ENCODE peak calls at places on chromosome 16, in four cellular contexts. L is sigmoid colon; P is GM23248; O is CD4-positive, CD25-positive, alpha-beta regulatory T cell. I is an unnamed sample.

GRCh38 chr16:1494129-1494640 is 1.0 kb downstream of the TELO2 start:
- DNase-seq in L (peak; percentile 81), P (peak; percentile 92), O (peak; percentile 13), I (no peak)

GRCh38 chr16:68776821-68777485 is 39.9 kb downstream of the CDH1 start:
- DNase-seq in L (no peak), O (peak; percentile 62), P (no peak), I (no peak)

GRCh38 chr16:13153696-13154095 is 252.3 kb downstream of the SHISA9 start:
- DNase-seq in O (no peak), L (no peak), P (no peak), I (no peak)

GRCh38 chr16:53692146-53692545 is 11.5 kb downstream of the RPGRIP1L start:
- DNase-seq in L (no peak), O (no peak), P (no peak), I (no peak)

GRCh38 chr16:25106567-25107465 is 4.7 kb upstream of the LCMT1 start:
- DNase-seq in P (peak; percentile 95), O (peak; percentile 82), L (peak; percentile 98), I (peak; percentile 65)

GRCh38 chr16:23557779-23558330 is 328 bp downstream of the UBFD1 start:
- DNase-seq in O (peak; percentile 20), L (peak; percentile 67), P (peak; percentile 68), I (no peak)

GRCh38 chr16:71467810-71468209 is 5.8 kb upstream of the ZNF23 start:
- DNase-seq in P (peak; percentile 69), L (no peak), O (peak; percentile 26), I (peak; percentile 30)

GRCh38 chr16:76926595-76926994 is 264.4 kb upstream of the MON1B start:
- DNase-seq in L (no peak), O (no peak), P (no peak), I (no peak)

GRCh38 chr16:83475108-83475507 is 332.7 kb upstream of the HSBP1 start:
- DNase-seq in L (no peak), O (no peak), P (no peak), I (no peak)

GRCh38 chr16:1610071-1610840 is 1.6 kb downstream of the IFT140 start:
- DNase-seq in P (peak; percentile 96), O (peak; percentile 92), L (peak; percentile 94), I (peak; percentile 89)

GRCh38 chr16:69057400-69058378 is 47.8 kb upstream of the HAS3 start:
- DNase-seq in P (peak; percentile 94), L (peak; percentile 62), O (no peak), I (no peak)

GRCh38 chr16:84514874-84515835 is 10.7 kb upstream of the MEAK7 start:
- DNase-seq in L (no peak), P (no peak), O (peak; percentile 96), I (peak; percentile 86)

GRCh38 chr16:59593256-59593655 is 859.1 kb upstream of the GOT2 start:
- DNase-seq in O (no peak), L (no peak), P (peak; percentile 63), I (no peak)

GRCh38 chr16:69166946-69167930 is 19.7 kb upstream of the SNTB2 start:
- DNase-seq in O (no peak), L (peak; percentile 13), P (peak; percentile 59), I (no peak)

GRCh38 chr16:88760424-88761142 is 24.4 kb downstream of the PIEZO1 start:
- DNase-seq in O (no peak), P (no peak), L (no peak), I (no peak)

GRCh38 chr16:14496047-14496770 is 133.9 kb downstream of the PARN start:
- DNase-seq in P (no peak), L (no peak), O (no peak), I (no peak)

GRCh38 chr16:63922563-63922962 is 1199.3 kb downstream of the CDH11 start:
- DNase-seq in P (peak; percentile 24), O (no peak), L (no peak), I (no peak)

GRCh38 chr16:80174416-80174815 is 366.4 kb upstream of the DYNLRB2 start:
- DNase-seq in P (peak; percentile 89), O (no peak), L (no peak), I (no peak)

GRCh38 chr16:67801889-67802288 is 4.5 kb downstream of the RANBP10 start:
- DNase-seq in P (no peak), L (no peak), O (peak; percentile 71), I (peak; percentile 11)

GRCh38 chr16:86483-86952 is 8.5 kb downstream of the MPG start:
- DNase-seq in L (no peak), P (no peak), O (no peak), I (no peak)

GRCh38 chr16:66968847-66969246 is 7.8 kb downstream of the CES3 start:
- DNase-seq in O (no peak), P (no peak), L (no peak), I (no peak)

GRCh38 chr16:49422896-49423295 is 49.3 kb downstream of the C16orf78 start:
- DNase-seq in L (no peak), P (no peak), O (no peak), I (no peak)

GRCh38 chr16:17034477-17035252 is 436.1 kb downstream of the XYLT1 start:
- DNase-seq in P (no peak), L (no peak), O (no peak), I (no peak)

GRCh38 chr16:17027488-17028129 is 443.2 kb downstream of the XYLT1 start:
- DNase-seq in L (no peak), P (no peak), O (no peak), I (no peak)

GRCh38 chr16:17032332-17032731 is 438.4 kb downstream of the XYLT1 start:
- DNase-seq in L (no peak), O (no peak), P (no peak), I (no peak)

GRCh38 chr16:17029602-17030350 is 441.0 kb downstream of the XYLT1 start:
- DNase-seq in L (no peak), P (no peak), O (no peak), I (no peak)

DNA sequence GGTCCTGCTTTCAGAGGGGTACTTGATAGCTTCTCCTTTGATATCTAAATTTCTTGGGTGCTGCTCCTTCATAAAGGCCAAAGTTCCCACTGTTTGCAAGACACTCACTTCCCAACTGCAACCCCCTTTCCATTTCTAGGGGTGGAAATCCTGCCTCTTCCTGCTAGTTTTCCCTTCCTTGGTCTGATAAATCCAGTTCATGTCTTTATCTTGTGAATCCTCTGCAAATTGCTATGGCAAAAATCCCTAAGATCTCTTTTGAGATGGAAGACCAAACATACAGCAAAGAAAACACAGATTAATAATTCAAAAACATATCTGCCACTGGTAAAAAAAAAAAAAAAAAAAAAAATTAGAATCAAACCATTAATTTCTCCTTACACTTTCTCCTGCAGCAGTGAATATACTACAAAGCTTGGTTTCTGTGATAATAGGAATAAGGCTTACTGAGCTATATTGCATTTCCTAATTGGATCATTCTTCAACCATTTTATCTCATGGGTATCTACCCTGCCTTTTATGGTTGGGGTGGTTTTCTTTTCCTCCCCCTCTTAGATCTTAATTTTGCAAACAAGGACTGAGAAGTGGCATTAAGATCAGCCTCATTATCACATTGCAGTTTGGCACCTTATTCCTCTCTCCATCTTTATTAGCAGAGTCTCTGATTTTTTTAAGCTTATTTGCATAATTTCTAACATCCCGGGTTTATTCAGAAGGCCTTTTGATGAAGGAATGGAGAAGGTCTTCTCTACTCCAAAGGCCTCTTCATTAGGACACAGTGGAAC is 439.1 kb downstream of the XYLT1 start:
- DNase-seq in O (no peak), L (no peak), P (no peak), I (no peak)
- H3K9me3 ChIP-seq in O (no peaks in the 10 kb centered on the region), L (no peaks in the 10 kb centered on the region), P (no peaks in the 10 kb centered on the region), I (no peaks in the 10 kb centered on the region)

GRCh38 chr16:50712568-50712914 is 19.1 kb downstream of the NOD2 start:
- DNase-seq in L (no peak), O (no peak), P (no peak), I (no peak)

GRCh38 chr16:50709061-50709695 is 15.8 kb downstream of the NOD2 start:
- DNase-seq in O (no peak), L (no peak), P (no peak), I (no peak)

GRCh38 chr16:50711040-50711439 is 17.6 kb downstream of the NOD2 start:
- DNase-seq in P (no peak), O (no peak), L (no peak), I (no peak)

GRCh38 chr16:50709980-50710379 is 16.6 kb downstream of the NOD2 start:
- DNase-seq in P (no peak), O (no peak), L (no peak), I (no peak)

DNA sequence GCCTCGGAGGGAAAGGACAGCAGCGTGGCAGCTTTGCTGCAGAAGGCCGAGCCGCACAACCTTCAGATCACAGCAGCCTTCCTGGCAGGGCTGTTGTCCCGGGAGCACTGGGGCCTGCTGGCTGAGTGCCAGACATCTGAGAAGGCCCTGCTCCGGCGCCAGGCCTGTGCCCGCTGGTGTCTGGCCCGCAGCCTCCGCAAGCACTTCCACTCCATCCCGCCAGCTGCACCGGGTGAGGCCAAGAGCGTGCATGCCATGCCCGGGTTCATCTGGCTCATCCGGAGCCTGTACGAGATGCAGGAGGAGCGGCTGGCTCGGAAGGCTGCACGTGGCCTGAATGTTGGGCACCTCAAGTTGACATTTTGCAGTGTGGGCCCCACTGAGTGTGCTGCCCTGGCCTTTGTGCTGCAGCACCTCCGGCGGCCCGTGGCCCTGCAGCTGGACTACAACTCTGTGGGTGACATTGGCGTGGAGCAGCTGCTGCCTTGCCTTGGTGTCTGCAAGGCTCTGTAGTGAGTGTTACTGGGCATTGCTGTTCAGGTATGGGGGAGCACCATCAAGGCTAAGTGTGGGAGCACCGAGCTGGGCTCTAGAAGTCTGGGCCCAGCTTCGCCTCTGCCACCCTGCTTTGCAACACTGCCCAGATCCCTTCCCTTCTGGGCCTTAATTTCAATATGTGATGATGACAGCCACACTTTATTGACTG is 18.6 kb downstream of the NOD2 start:
- DNase-seq in L (peak; percentile 82), O (no peak), P (no peak), I (no peak)
- H3K4me3 ChIP-seq in L (no peak overlapping the region), O (no peak overlapping the region), P (no peak overlapping the region), I (no peak overlapping the region)

GRCh38 chr16:3311496-3311895 is 6.2 kb downstream of the ZNF75A start:
- DNase-seq in P (no peak), O (no peak), L (no peak), I (no peak)

GRCh38 chr16:3304370-3304769 is 860 bp downstream of the TIGD7 start:
- DNase-seq in P (peak; percentile 32), O (no peak), L (no peak), I (no peak)

GRCh38 chr16:3305109-3306068 is at the start of the genes TIGD7 and ZNF75A:
- DNase-seq in L (peak; percentile 93), O (peak; percentile 95), P (peak; percentile 96), I (peak; percentile 90)

DNA sequence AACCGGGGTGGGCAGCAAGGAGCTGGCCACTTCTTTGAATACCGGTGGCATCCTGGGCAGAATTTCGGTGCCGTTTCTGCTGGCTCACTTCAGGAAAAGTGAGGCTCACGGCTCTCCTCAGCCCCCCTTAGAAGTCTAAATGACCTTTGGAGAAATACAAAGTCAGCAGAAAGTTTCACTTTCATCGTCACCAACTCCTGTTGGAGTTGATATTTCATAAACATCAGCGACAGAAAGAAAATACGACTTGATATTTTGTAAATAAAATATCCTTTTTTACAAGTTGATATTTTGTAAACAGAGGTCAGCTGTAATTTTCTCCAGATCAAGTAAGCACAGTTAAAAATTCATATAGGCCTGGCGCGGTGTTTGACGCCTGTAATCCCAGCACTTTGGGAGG is 781 bp downstream of the ZNF75A start:
- DNase-seq in L (no peak), O (no peak), P (no peak), I (no peak)
- H3K9me3 ChIP-seq in L (no peaks in the 10 kb centered on the region), O (peaks cover 47% of the 10 kb centered on the region), P (peaks cover 9% of the 10 kb centered on the region), I (peaks cover 19% of the 10 kb centered on the region)

GRCh38 chr16:56990407-56991286 is 1.3 kb downstream of the NLRC5 start:
- DNase-seq in L (peak; percentile 40), P (peak; percentile 34), O (peak; percentile 54), I (no peak)
- H3K4me3 ChIP-seq in L (no peak overlapping the region), P (peak overlapping the region; percentile 86), O (peak overlapping the region; percentile 100), I (peak overlapping the region; percentile 88)

GRCh38 chr16:10410469-10410868 is 24.6 kb downstream of the ATF7IP2 start:
- DNase-seq in L (no peak), O (no peak), P (no peak), I (no peak)
- H3K9me3 ChIP-seq in L (peaks cover 4% of the 10 kb centered on the region), O (peaks cover 60% of the 10 kb centered on the region), P (no peaks in the 10 kb centered on the region), I (peaks cover 34% of the 10 kb centered on the region)

I was measured in CD8-positive, alpha-beta memory T cell.